ENCODE peak calls at places on chromosome 2, in eight cellular contexts. T is psoas muscle, U is esophagus squamous epithelium, Q is IMR-90, Y is breast epithelium, O is thyroid gland, D is endodermal cell, M is GM23338. F is an unnamed sample. For H3K4me1, the result is how much of the 10 kb centered on the place peaks cover.

GRCh38 chr2:69948963-69949645 is 12.3 kb downstream of the ASPRV1 start:
- DNase-seq in Y (no peak), U (no peak), M (no peak), Q (no peak), O (no peak), T (no peak), D (no peak), F (no peak)

GRCh38 chr2:24972315-24972958 is 682 bp upstream of the DNAJC27 start:
- DNase-seq in T (peak), O (peak), Y (no peak), U (no peak), D (peak), M (peak), Q (no peak), F (peak)

GRCh38 chr2:165196411-165196810 is 7.4 kb downstream of the SCN3A start:
- DNase-seq in T (no peak), U (no peak), O (no peak), Q (no peak), D (no peak), Y (no peak), M (no peak), F (no peak)

GRCh38 chr2:53768233-53768542 is 584 bp downstream of the CHAC2 start:
- DNase-seq in M (peak), T (no peak), Y (no peak), U (no peak), O (peak), Q (no peak), D (no peak), F (peak)

GRCh38 chr2:26880161-26880560 is 32.2 kb downstream of the DPYSL5 start:
- DNase-seq in T (no peak), U (no peak), M (no peak), Y (no peak), O (no peak), Q (no peak), D (no peak), F (no peak)

GRCh38 chr2:54720563-54720962 is 2.9 kb upstream of the EML6 start:
- DNase-seq in U (no peak), T (no peak), Q (no peak), O (peak), D (no peak), M (no peak), Y (no peak), F (no peak)

GRCh38 chr2:159267926-159268325 is 18.6 kb downstream of the WDSUB1 start:
- DNase-seq in O (no peak), Q (peak), M (no peak), U (no peak), D (no peak), T (no peak), Y (no peak), F (no peak)

GRCh38 chr2:121171625-121172119 is 113.3 kb downstream of the TFCP2L1 start:
- DNase-seq in D (no peak), T (no peak), Y (no peak), O (no peak), Q (no peak), U (no peak), M (no peak), F (no peak)

GRCh38 chr2:28288620-28289019 is 104.0 kb upstream of the FOSL2 start:
- DNase-seq in M (no peak), O (no peak), U (no peak), T (no peak), Q (no peak), Y (no peak), D (no peak), F (no peak)

GRCh38 chr2:199903111-199903510 is 8.0 kb upstream of the C2orf69 start:
- DNase-seq in Y (no peak), U (no peak), D (no peak), Q (no peak), O (no peak), M (no peak), T (no peak), F (no peak)

GRCh38 chr2:79591281-79591680 is 78.4 kb downstream of the CTNNA2 start:
- DNase-seq in Q (no peak), O (no peak), M (no peak), D (no peak), Y (no peak), U (no peak), T (no peak), F (no peak)

GRCh38 chr2:108215794-108216211 is 24.0 kb upstream of the SULT1C3 start:
- DNase-seq in O (peak), T (no peak), Q (peak), M (peak), D (peak), Y (no peak), U (no peak), F (no peak)

GRCh38 chr2:4745596-4745995 is 946.6 kb upstream of the SOX11 start:
- DNase-seq in O (peak), U (no peak), M (peak), D (peak), Y (no peak), T (no peak), Q (no peak), F (no peak)
- TF ChIP-seq CTCF in O (no peak), U (no peak), M (no peak), D (peak), Y (no peak), T (no peak), Q (no peak), F (no peak)

GRCh38 chr2:239255643-239256042 is 145.2 kb downstream of the HDAC4 start:
- DNase-seq in Q (no peak), O (no peak), M (no peak), D (no peak), U (no peak), Y (no peak), T (peak), F (no peak)
- H3K4me1 ChIP-seq in Q (under half), O (under half), M (under half), D (under half), U (under half), Y (under half), T (half or more), F (half or more)

DNA sequence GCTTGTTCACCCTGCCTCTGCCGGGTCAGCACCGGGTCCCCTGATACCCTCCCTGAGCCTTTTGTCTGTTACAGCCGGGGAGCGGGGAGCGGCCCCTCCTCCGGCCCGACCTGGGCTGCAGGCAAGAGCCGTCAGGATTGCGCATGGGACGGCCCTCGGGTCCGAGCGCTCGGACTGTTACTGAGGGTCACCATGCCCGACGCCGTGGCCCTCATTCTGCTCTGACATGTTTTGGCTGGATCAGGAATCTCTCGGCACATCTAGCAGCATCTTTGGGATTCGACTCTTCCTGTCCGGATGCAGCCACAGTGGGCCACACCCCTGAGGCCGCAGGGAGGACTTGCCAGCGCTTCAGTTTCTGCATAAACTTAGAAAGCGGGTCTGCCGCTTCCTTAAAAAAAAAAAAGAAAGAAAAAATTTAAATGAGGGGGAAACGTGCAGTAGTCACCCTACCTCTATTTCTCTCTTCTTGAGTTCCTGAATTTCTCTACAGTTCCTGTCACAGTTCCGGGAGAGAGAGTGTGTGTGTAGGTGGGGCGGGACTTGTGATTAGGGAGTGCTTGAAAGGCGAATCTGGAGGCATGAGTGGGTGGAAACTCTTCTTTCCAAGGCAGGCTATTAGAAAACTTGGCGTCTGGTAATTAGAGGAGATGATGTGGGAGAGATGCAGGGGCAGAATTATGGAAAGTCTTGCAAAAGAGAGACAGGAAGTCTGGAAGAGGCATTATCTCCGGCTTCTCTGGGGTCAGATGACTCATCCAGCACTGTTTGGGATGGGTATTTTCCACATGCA is 960 bp downstream of the TMEM87B start:
- DNase-seq in Y (no peak), T (peak), Q (peak), U (no peak), O (peak), M (peak), D (peak), F (peak)
- TF ChIP-seq CTCF in Y (no peak), T (no peak), Q (no peak), U (no peak), O (no peak), M (no peak), D (no peak), F (no peak)

GRCh38 chr2:166468124-166469024 is 25.7 kb downstream of the SCN7A start:
- DNase-seq in T (no peak), U (no peak), M (no peak), O (no peak), Y (no peak), D (no peak), Q (no peak), F (no peak)
- H3K4me1 ChIP-seq in T (under half), U (under half), M (under half), O (under half), Y (under half), D (under half), Q (under half), F (under half)